ENCODE peak calls at places on chromosome 6, in four cellular contexts. M is GM12878, V is HepG2, Y is K562. U is an unnamed sample.

GRCh38 chr6:89045585-89045984 is 35.0 kb upstream of the PNRC1 start:
- DNase-seq in V (no peak), Y (no peak), M (no peak), U (no peak)

GRCh38 chr6:45367999-45368398 is 9.7 kb downstream of the SUPT3H start:
- DNase-seq in V (no peak), M (no peak), Y (no peak), U (no peak)

GRCh38 chr6:34554593-34555322 is 1.4 kb downstream of the SPDEF start:
- DNase-seq in M (no peak), Y (no peak), V (no peak), U (no peak)

GRCh38 chr6:84428300-84428907 is 201.0 kb upstream of the CEP162 start:
- DNase-seq in V (peak; percentile 16), Y (peak; percentile 49), M (no peak), U (peak; percentile 57)

GRCh38 chr6:47743744-47744143 is 38.1 kb upstream of the OPN5 start:
- DNase-seq in Y (no peak), V (no peak), M (no peak), U (no peak)

GRCh38 chr6:90168693-90169131 is 127.9 kb downstream of the BACH2 start:
- DNase-seq in M (no peak), Y (no peak), V (no peak), U (no peak)

GRCh38 chr6:111992851-111993250 is 61.1 kb upstream of the CCN6 start:
- DNase-seq in V (no peak), Y (no peak), M (no peak), U (no peak)

GRCh38 chr6:50821431-50822077 is 2.9 kb downstream of the TFAP2B start:
- DNase-seq in V (no peak), Y (no peak), M (no peak), U (no peak)

GRCh38 chr6:57040011-57040410 is 6.5 kb upstream of the KIAA1586 start:
- DNase-seq in V (no peak), Y (no peak), M (no peak), U (no peak)

GRCh38 chr6:109075934-109076333 is 18.7 kb downstream of the SESN1 start:
- DNase-seq in V (no peak), M (no peak), Y (no peak), U (no peak)

GRCh38 chr6:136217002-136217401 is 33.1 kb downstream of the MTFR2 start:
- DNase-seq in V (no peak), Y (no peak), M (no peak), U (no peak)

GRCh38 chr6:133609404-133610270 is 279.3 kb upstream of the TCF21 start:
- DNase-seq in M (no peak), V (peak; percentile 88), Y (no peak), U (no peak)

GRCh38 chr6:139778688-139779087 is 404.2 kb upstream of the CITED2 start:
- DNase-seq in M (no peak), Y (no peak), V (no peak), U (no peak)

GRCh38 chr6:130417951-130418350 is 52.1 kb downstream of the TMEM200A start:
- DNase-seq in M (no peak), Y (no peak), V (no peak), U (no peak)

GRCh38 chr6:31797607-31798006 is 2.1 kb upstream of the VARS1 start:
- DNase-seq in Y (no peak), M (no peak), V (no peak), U (no peak)

GRCh38 chr6:24140572-24140971 is 14.6 kb downstream of the NRSN1 start:
- DNase-seq in M (no peak), Y (no peak), V (no peak), U (no peak)

GRCh38 chr6:71209206-71209605 is 79.4 kb upstream of the OGFRL1 start:
- DNase-seq in M (no peak), V (no peak), Y (no peak), U (no peak)

DNA sequence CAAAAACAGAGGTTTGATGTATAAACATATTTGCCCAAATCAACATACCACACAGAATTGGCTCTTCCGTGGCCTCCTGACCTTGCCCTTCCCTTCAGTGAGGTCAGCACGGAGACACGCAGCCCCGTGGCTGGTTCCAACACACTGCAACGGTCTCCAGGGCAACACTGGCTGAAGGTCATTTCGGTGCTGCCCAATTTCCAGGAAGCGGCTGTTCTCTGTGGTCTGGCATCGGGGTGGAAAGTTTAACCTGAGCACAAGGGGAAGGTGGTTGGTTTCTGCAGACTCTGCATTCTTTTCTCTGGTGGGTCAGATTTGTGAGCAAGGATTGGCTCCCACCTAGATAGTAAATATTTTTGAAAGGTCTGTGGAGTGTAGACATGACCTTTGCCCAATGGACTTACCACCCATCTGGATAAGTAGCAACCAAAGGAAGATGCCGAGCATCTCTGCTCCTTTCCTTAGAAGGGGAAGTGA is 177.6 kb upstream of the PHACTR1 start:
- DNase-seq in Y (no peak), M (no peak), V (peak; percentile 79), U (no peak)
- TF ChIP-seq BHLHE40 in Y (no peak), M (no peak), V (no peak), U (no peak)

GRCh38 chr6:162123797-162124196 is 603.8 kb downstream of the PRKN start:
- DNase-seq in Y (no peak), V (no peak), M (no peak), U (peak; percentile 26)

GRCh38 chr6:162124710-162125435 is 602.7 kb downstream of the PRKN start:
- DNase-seq in Y (no peak), V (no peak), M (no peak), U (no peak)

GRCh38 chr6:162118706-162119105 is 608.9 kb downstream of the PRKN start:
- DNase-seq in M (no peak), Y (no peak), V (no peak), U (no peak)

GRCh38 chr6:162119349-162119748 is 608.2 kb downstream of the PRKN start:
- DNase-seq in Y (no peak), M (no peak), V (no peak), U (no peak)
- TF ChIP-seq TARDBP in Y (no peak), M (no peak), V (no peak), U (no peak)

GRCh38 chr6:1958257-1958656 is 287.1 kb downstream of the GMDS start:
- DNase-seq in M (no peak), Y (no peak), V (no peak), U (no peak)
- TF ChIP-seq FOXM1 in M (no peak), Y (no peak), V (no peak), U (no peak)

GRCh38 chr6:131490441-131490840 is 82.6 kb upstream of the ARG1 start:
- DNase-seq in Y (no peak), V (no peak), M (no peak), U (no peak)
- TF ChIP-seq BHLHE40 in Y (no peak), V (no peak), M (no peak), U (no peak)

DNA sequence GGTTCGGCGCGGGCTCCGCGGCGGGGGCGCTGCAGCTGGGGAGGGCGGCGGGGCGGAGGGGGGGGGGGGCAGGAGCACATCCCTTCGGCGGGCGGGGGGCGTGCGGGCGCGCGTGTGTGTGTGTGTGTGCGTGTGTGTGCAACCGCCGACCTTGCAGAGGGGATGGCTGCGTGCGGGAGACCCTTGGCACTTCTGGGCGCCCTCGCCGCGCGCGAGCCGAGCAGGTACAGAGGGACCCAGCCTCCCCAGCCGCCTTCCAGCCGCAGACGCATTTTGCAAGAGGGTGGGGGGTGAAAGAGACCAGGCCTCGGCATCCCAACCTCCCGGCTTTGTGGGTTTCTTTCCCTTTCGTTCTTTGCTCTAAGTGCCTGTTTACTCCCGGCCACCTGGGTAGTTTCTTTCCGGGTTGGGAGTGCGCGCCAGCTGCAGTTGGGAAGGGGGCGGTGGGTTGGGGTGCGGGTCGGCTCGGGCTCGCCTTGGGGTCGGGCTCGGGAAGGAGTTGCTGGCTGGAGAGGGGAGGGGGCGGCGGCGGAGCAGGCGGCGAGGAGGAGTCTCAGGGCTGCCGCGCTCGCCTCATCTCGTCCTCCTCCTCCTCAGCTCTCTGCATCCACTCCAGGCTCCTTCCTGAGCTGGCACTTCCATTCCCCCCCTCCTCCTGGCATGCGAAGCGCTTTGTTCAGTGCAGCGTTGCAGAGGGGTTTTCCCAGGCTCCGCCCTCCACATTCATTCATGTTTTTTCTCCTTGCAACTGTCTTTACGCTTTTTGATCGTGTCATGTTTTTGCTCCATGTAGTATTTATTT is 655 bp downstream of the HIVEP1 start:
- DNase-seq in Y (peak; percentile 51), V (peak; percentile 49), M (peak; percentile 68), U (peak; percentile 57)
- TF ChIP-seq TARDBP in Y (no peak), V (no peak), M (peak; percentile 56), U (no peak)

DNA sequence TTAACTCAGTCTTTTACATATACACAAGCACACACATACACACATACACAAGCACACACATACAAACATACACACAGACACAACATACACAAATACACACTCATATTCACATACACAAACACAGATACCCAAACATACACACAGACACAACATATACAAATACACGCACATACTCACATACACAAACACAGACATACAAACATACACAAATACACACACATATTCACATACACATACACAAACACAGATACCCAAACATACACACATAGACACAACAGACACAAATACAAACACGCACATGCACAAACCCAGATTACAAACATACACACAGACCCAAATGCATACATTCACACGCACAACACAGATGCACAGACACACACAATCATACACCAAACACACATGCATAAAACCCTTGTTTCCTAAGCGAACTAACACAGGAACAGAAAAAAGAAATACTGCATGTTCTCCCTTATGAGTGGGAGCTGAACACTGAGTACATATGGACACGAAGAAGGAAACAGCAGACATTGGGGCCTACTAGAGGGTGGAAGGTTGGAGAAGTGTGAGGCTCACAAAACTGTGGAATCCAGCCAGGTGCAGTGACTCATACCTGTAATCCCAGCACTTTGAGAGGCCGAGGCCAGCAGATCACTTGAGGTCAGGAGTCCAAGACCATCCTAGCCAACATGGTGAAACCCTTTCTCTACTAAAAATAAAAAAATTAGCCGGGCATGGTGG is 34.2 kb downstream of the PIM1 start:
- DNase-seq in V (peak; percentile 76), Y (peak; percentile 34), M (no peak), U (no peak)
- TF ChIP-seq FOXM1 in V (no peak), Y (no peak), M (no peak), U (no peak)

GRCh38 chr6:44216677-44217331 is at the start of gene MYMX:
- DNase-seq in M (no peak), V (no peak), Y (no peak), U (no peak)

GRCh38 chr6:44214307-44214706 is 2.4 kb upstream of the MYMX start:
- DNase-seq in V (no peak), Y (no peak), M (no peak), U (no peak)

GRCh38 chr6:44219815-44220784 is 3.3 kb upstream of the SLC29A1 start:
- DNase-seq in M (no peak), Y (no peak), V (no peak), U (no peak)

GRCh38 chr6:44219053-44219814 is 2.5 kb downstream of the MYMX start:
- DNase-seq in Y (peak; percentile 90), M (no peak), V (peak; percentile 80), U (peak; percentile 66)

DNA sequence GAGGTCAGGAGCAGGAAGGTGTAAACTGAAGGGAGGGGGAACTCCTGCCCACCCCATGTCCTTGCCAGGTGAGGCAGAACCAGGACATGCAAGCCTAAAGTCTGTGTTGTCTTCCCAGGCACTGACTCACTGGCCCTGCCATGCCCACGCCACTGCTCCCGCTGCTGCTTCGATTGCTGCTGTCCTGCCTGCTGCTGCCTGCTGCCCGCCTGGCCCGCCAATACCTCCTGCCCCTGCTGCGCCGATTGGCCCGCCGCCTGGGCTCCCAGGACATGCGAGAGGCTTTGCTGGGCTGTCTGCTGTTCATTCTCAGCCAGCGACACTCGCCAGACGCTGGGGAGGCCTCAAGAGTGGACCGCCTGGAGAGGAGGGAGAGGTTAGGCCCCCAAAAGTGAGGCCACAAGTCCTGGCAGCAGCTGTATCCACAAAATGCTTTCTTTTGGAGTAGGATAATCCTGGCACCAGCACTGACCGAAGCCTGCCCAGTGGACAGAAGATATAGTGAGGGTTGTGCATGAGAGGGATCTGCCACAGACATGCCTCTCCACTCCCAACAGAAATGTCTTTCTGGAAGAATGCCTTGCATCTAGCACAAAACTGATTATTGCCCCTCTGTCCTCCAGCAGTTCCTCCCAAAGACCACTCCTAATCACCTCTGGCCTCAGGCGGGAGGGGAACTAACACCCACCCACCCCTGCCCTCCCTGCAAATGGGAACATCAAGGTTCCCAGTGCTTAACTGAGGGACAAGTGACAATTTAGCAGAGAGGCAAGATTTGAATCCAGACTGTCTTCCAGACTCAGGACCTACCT is 812 bp downstream of the MYMX start:
- DNase-seq in Y (no peak), M (no peak), V (no peak), U (no peak)
- TF ChIP-seq BHLHE40 in Y (no peak), M (no peak), V (no peak), U (no peak)